ENCODE peak calls at places on chromosomes 16 and 17, in ten cellular contexts. U is endothelial cell of umbilical vein, M is IMR-90, N is ovary, S is adrenal gland, Q is A549, E is K562, W is tibial nerve, I is stomach, T is prostate gland. Y is an unnamed sample. For H3K4me1, the result is how much of the 10 kb centered on the place peaks cover.

GRCh38 chr16:85422374-85423185 is 190.5 kb upstream of the GSE1 start:
- DNase-seq in U (no peak), M (no peak), N (peak), S (no peak), Q (peak), E (no peak), W (no peak), I (peak), T (peak), Y (peak)

GRCh38 chr17:49545811-49546545 is 29.7 kb upstream of the NXPH3 start:
- DNase-seq in U (no peak), M (no peak), N (no peak), S (no peak), Q (no peak), E (peak), W (no peak), I (no peak), T (no peak), Y (peak)

GRCh38 chr17:78958556-78959191 is 21.0 kb downstream of the LGALS3BP start:
- DNase-seq in U (no peak), M (no peak), N (peak), S (peak), Q (peak), E (peak), W (no peak), I (peak), T (no peak), Y (no peak)

GRCh38 chr17:41231731-41232130 is 518 bp upstream of the KRTAP9-3 start:
- DNase-seq in U (no peak), M (no peak), N (no peak), S (no peak), Q (no peak), E (no peak), W (no peak), I (no peak), T (no peak), Y (no peak)

GRCh38 chr16:15897386-15897785 is 9.0 kb upstream of the CEP20 start:
- DNase-seq in U (no peak), M (no peak), N (no peak), S (no peak), Q (no peak), E (no peak), W (no peak), I (no peak), T (no peak), Y (no peak)

GRCh38 chr16:87644186-87644585 is 41.9 kb downstream of the JPH3 start:
- DNase-seq in U (no peak), M (no peak), N (no peak), S (no peak), Q (no peak), E (no peak), W (no peak), I (no peak), T (no peak), Y (no peak)

GRCh38 chr16:84369105-84369504 is 767 bp downstream of the ATP2C2 start:
- DNase-seq in U (no peak), M (no peak), N (no peak), S (no peak), Q (no peak), E (no peak), W (no peak), I (no peak), T (no peak), Y (no peak)

GRCh38 chr17:69812240-69812837 is 262.7 kb upstream of the KCNJ16 start:
- DNase-seq in U (no peak), M (no peak), N (no peak), S (no peak), Q (peak), E (no peak), W (no peak), I (no peak), T (no peak), Y (no peak)

GRCh38 chr16:20866792-20867191 is 33.4 kb downstream of the DCUN1D3 start:
- DNase-seq in U (no peak), M (no peak), N (no peak), S (peak), Q (no peak), E (no peak), W (no peak), I (no peak), T (no peak), Y (no peak)

GRCh38 chr17:15171433-15172047 is 93.6 kb downstream of the PMP22 start:
- DNase-seq in U (peak), M (peak), N (peak), S (peak), Q (peak), E (peak), W (peak), I (peak), T (peak), Y (peak)

GRCh38 chr16:7399296-7399695 is 66.7 kb downstream of the RBFOX1 start:
- DNase-seq in U (no peak), M (no peak), N (no peak), S (no peak), Q (no peak), E (no peak), W (no peak), I (no peak), T (no peak), Y (no peak)

GRCh38 chr16:47204736-47205499 is 61.2 kb upstream of the NETO2 start:
- DNase-seq in U (no peak), M (no peak), N (no peak), S (no peak), Q (peak), E (no peak), W (no peak), I (no peak), T (no peak), Y (no peak)

GRCh38 chr17:61201211-61201610 is 198.4 kb upstream of the TBX2 start:
- DNase-seq in U (no peak), M (peak), N (no peak), S (no peak), Q (peak), E (no peak), W (no peak), I (no peak), T (no peak), Y (no peak)

GRCh38 chr16:85436636-85437160 is 176.4 kb upstream of the GSE1 start:
- DNase-seq in U (no peak), M (no peak), N (peak), S (no peak), Q (no peak), E (peak), W (no peak), I (peak), T (peak), Y (no peak)

GRCh38 chr17:55140751-55141150 is 124.0 kb upstream of the HLF start:
- DNase-seq in U (no peak), M (no peak), N (no peak), S (no peak), Q (no peak), E (no peak), W (no peak), I (no peak), T (no peak), Y (no peak)

GRCh38 chr16:57482845-57483545 is 3.3 kb downstream of the DOK4 start:
- DNase-seq in U (no peak), M (no peak), N (no peak), S (peak), Q (no peak), E (no peak), W (no peak), I (peak), T (no peak), Y (peak)

GRCh38 chr16:82481455-82481854 is 145.3 kb upstream of the CDH13 start:
- DNase-seq in U (no peak), M (peak), N (no peak), S (no peak), Q (no peak), E (no peak), W (no peak), I (no peak), T (no peak), Y (no peak)

GRCh38 chr16:82070656-82071369 is 35.8 kb downstream of the HSD17B2 start:
- DNase-seq in U (no peak), M (peak), N (no peak), S (no peak), Q (peak), E (no peak), W (no peak), I (no peak), T (no peak), Y (no peak)

GRCh38 chr16:21159281-21159951 is 942 bp downstream of the LDAF1 start:
- DNase-seq in U (peak), M (no peak), N (peak), S (peak), Q (no peak), E (peak), W (peak), I (peak), T (peak), Y (peak)

GRCh38 chr16:9836118-9836736 is 346.0 kb downstream of the GRIN2A start:
- DNase-seq in U (peak), M (no peak), N (peak), S (peak), Q (no peak), E (peak), W (no peak), I (no peak), T (no peak), Y (no peak)

GRCh38 chr17:77772461-77772897 is 186.0 kb upstream of the TNRC6C start:
- DNase-seq in U (peak), M (peak), N (no peak), S (peak), Q (peak), E (peak), W (peak), I (peak), T (no peak), Y (peak)

GRCh38 chr16:1474047-1474446 is 781 bp downstream of the CLCN7 start:
- DNase-seq in U (no peak), M (no peak), N (no peak), S (no peak), Q (no peak), E (peak), W (no peak), I (no peak), T (no peak), Y (no peak)

GRCh38 chr17:41773731-41774193 is 12.7 kb downstream of the JUP start:
- DNase-seq in U (no peak), M (peak), N (no peak), S (no peak), Q (no peak), E (no peak), W (no peak), I (no peak), T (no peak), Y (no peak)

GRCh38 chr17:79109584-79109983 is 35.0 kb downstream of the ENGASE start:
- DNase-seq in U (no peak), M (no peak), N (no peak), S (no peak), Q (no peak), E (no peak), W (no peak), I (no peak), T (no peak), Y (no peak)

GRCh38 chr17:22516861-22517636 is 824.7 kb downstream of the KCNJ18 start:
- DNase-seq in U (no peak), M (no peak), N (no peak), S (no peak), Q (no peak), E (no peak), W (no peak), I (no peak), T (no peak), Y (no peak)

GRCh38 chr16:47431960-47432359 is 28.9 kb downstream of the ITFG1 start:
- DNase-seq in U (no peak), M (no peak), N (no peak), S (no peak), Q (no peak), E (no peak), W (no peak), I (no peak), T (no peak), Y (no peak)

GRCh38 chr17:19703106-19703775 is 13.1 kb downstream of the SLC47A2 start:
- DNase-seq in U (no peak), M (no peak), N (no peak), S (no peak), Q (no peak), E (no peak), W (no peak), I (no peak), T (no peak), Y (no peak)

GRCh38 chr16:89957214-89957785 is 8.7 kb downstream of the DEF8 start:
- DNase-seq in U (no peak), M (no peak), N (no peak), S (no peak), Q (no peak), E (no peak), W (no peak), I (no peak), T (no peak), Y (peak)

GRCh38 chr17:54405826-54406225 is 494.8 kb upstream of the TOM1L1 start:
- DNase-seq in U (no peak), M (no peak), N (no peak), S (no peak), Q (no peak), E (no peak), W (no peak), I (no peak), T (no peak), Y (no peak)

GRCh38 chr17:72488542-72489272 is 367.9 kb downstream of the SOX9 start:
- DNase-seq in U (no peak), M (no peak), N (no peak), S (no peak), Q (no peak), E (no peak), W (no peak), I (peak), T (no peak), Y (peak)

GRCh38 chr16:80233097-80233835 is 307.5 kb upstream of the DYNLRB2 start:
- DNase-seq in U (no peak), M (no peak), N (no peak), S (peak), Q (no peak), E (no peak), W (no peak), I (no peak), T (no peak), Y (no peak)

GRCh38 chr16:28165549-28166046 is 46.2 kb downstream of the XPO6 start:
- DNase-seq in U (no peak), M (no peak), N (no peak), S (no peak), Q (no peak), E (no peak), W (no peak), I (no peak), T (no peak), Y (no peak)

GRCh38 chr16:28167730-28168129 is 44.0 kb downstream of the XPO6 start:
- DNase-seq in U (no peak), M (no peak), N (no peak), S (no peak), Q (no peak), E (no peak), W (no peak), I (no peak), T (no peak), Y (no peak)

GRCh38 chr16:28168991-28169554 is 42.7 kb downstream of the XPO6 start:
- DNase-seq in U (no peak), M (no peak), N (no peak), S (no peak), Q (no peak), E (no peak), W (no peak), I (no peak), T (no peak), Y (no peak)

GRCh38 chr16:28167221-28167620 is 44.5 kb downstream of the XPO6 start:
- DNase-seq in U (no peak), M (no peak), N (no peak), S (no peak), Q (no peak), E (no peak), W (no peak), I (no peak), T (no peak), Y (no peak)

GRCh38 chr16:28166394-28167208 is 45.2 kb downstream of the XPO6 start:
- DNase-seq in U (peak), M (peak), N (no peak), S (no peak), Q (no peak), E (no peak), W (no peak), I (no peak), T (no peak), Y (no peak)
- H3K4me1 ChIP-seq in U (under half), M (under half), N (under half), S (under half), Q (under half), E (under half), W (under half), I (under half), T (under half), Y (half or more)

GRCh38 chr17:81711814-81712467 is at the start of gene SLC25A10:
- DNase-seq in U (peak), M (peak), N (peak), S (peak), Q (peak), E (peak), W (peak), I (peak), T (peak), Y (peak)
- TF ChIP-seq POLR2A in U (no peak), M (no peak), N (no peak), S (peak), Q (peak), E (no peak), W (no peak), I (no peak), T (peak), Y (no peak)

GRCh38 chr17:57357830-57358426 is 101.6 kb downstream of the MSI2 start:
- DNase-seq in U (no peak), M (no peak), N (no peak), S (peak), Q (no peak), E (no peak), W (no peak), I (no peak), T (peak), Y (no peak)

GRCh38 chr17:57357392-57357784 is 101.1 kb downstream of the MSI2 start:
- DNase-seq in U (no peak), M (no peak), N (peak), S (peak), Q (no peak), E (no peak), W (no peak), I (peak), T (peak), Y (no peak)

GRCh38 chr17:57362797-57363556 is 106.7 kb downstream of the MSI2 start:
- DNase-seq in U (no peak), M (no peak), N (no peak), S (peak), Q (no peak), E (peak), W (no peak), I (no peak), T (no peak), Y (no peak)

GRCh38 chr17:57363580-57363979 is 107.3 kb downstream of the MSI2 start:
- DNase-seq in U (no peak), M (no peak), N (no peak), S (peak), Q (no peak), E (no peak), W (no peak), I (no peak), T (no peak), Y (no peak)

GRCh38 chr17:57360266-57360665 is 103.9 kb downstream of the MSI2 start:
- DNase-seq in U (no peak), M (no peak), N (no peak), S (no peak), Q (no peak), E (no peak), W (no peak), I (no peak), T (no peak), Y (no peak)
- H3K27ac ChIP-seq in U (no peak), M (no peak), N (no peak), S (peak), Q (no peak), E (no peak), W (no peak), I (no peak), T (peak), Y (no peak)

GRCh38 chr17:75348386-75349012 is 57.0 kb downstream of the GRB2 start:
- DNase-seq in U (no peak), M (no peak), N (no peak), S (no peak), Q (no peak), E (no peak), W (no peak), I (no peak), T (no peak), Y (no peak)

GRCh38 chr17:75345514-75346167 is 56.4 kb upstream of the SLC25A19 start:
- DNase-seq in U (no peak), M (no peak), N (no peak), S (no peak), Q (no peak), E (no peak), W (no peak), I (no peak), T (no peak), Y (peak)

GRCh38 chr17:75349589-75349988 is 55.9 kb downstream of the GRB2 start:
- DNase-seq in U (no peak), M (no peak), N (no peak), S (no peak), Q (no peak), E (no peak), W (no peak), I (no peak), T (no peak), Y (no peak)

GRCh38 chr17:75344664-75345063 is 55.4 kb upstream of the SLC25A19 start:
- DNase-seq in U (no peak), M (peak), N (no peak), S (no peak), Q (no peak), E (no peak), W (no peak), I (no peak), T (no peak), Y (no peak)

GRCh38 chr17:75346906-75347305 is 57.7 kb upstream of the SLC25A19 start:
- DNase-seq in U (no peak), M (peak), N (no peak), S (no peak), Q (no peak), E (peak), W (no peak), I (no peak), T (no peak), Y (no peak)
- H3K4me1 ChIP-seq in U (under half), M (under half), N (under half), S (under half), Q (under half), E (half or more), W (under half), I (half or more), T (under half), Y (half or more)

GRCh38 chr16:27549857-27550581 is at the start of the genes GTF3C1 and KATNIP:
- DNase-seq in U (peak), M (peak), N (peak), S (peak), Q (peak), E (peak), W (peak), I (peak), T (peak), Y (peak)
- TF ChIP-seq POLR2A in U (peak), M (peak), N (peak), S (no peak), Q (peak), E (peak), W (peak), I (peak), T (peak), Y (peak)